ENCODE peak calls at places on chromosomes 12 and 14, in five cellular contexts. N is body of pancreas; X is activated T-helper 1 cell treated with anti-CD3 and anti-CD28 coated beads, Interleukin-2, amount 50 U/mL, for 16 hours; S is cardiac muscle cell; C is glomerular endothelial cell. O is an unnamed sample.

GRCh38 chr12:104605685-104606084 is 148.9 kb downstream of the CHST11 start:
- DNase-seq in C (no peak), S (no peak), N (no peak), X (no peak), O (no peak)

GRCh38 chr12:127957001-127957660 is 309.8 kb upstream of the TMEM132C start:
- DNase-seq in N (no peak), C (no peak), S (no peak), X (no peak), O (no peak)

GRCh38 chr12:100706029-100706428 is 88.5 kb upstream of the ANO4 start:
- DNase-seq in S (peak), C (no peak), N (no peak), X (no peak), O (no peak)

GRCh38 chr12:1047898-1048660 is 57.1 kb downstream of the ERC1 start:
- DNase-seq in N (no peak), S (no peak), X (no peak), C (no peak), O (no peak)

GRCh38 chr12:131058700-131059099 is 105.0 kb downstream of the ADGRD1 start:
- DNase-seq in N (no peak), S (no peak), C (no peak), X (no peak), O (no peak)

GRCh38 chr12:47912575-47912974 is 7.8 kb upstream of the VDR start:
- DNase-seq in S (peak), N (no peak), X (no peak), C (no peak), O (no peak)

GRCh38 chr14:49692191-49692757 is 646 bp upstream of the KLHDC1 start:
- DNase-seq in N (no peak), S (peak), X (no peak), C (no peak), O (no peak)

GRCh38 chr12:112839386-112839972 is 47.9 kb downstream of the RPH3A start:
- DNase-seq in S (peak), C (peak), X (no peak), N (no peak), O (no peak)

GRCh38 chr12:79155703-79156102 is 291.1 kb downstream of the SYT1 start:
- DNase-seq in X (no peak), S (peak), C (no peak), N (no peak), O (no peak)